ENCODE peak calls at places on chromosomes 3 and 15, in ten cellular contexts. One of them, this sample, is unnamed.

GRCh38 chr3:9142346-9142745 is 107.1 kb downstream of the SRGAP3 start:
- DNase-seq in progenitor cell of endocrine pancreas: no peak
- DNase-seq in DND-41: no peak
- DNase-seq in AG04450: no peak
- DNase-seq in neural progenitor cell: no peak
- DNase-seq in fibroblast of the aortic adventitia: no peak
- DNase-seq in lung: no peak
- DNase-seq in vagina: no peak
- DNase-seq in fibroblast of pulmonary artery: no peak
- DNase-seq in CD4-positive, alpha-beta T cell: no peak
- DNase-seq in this sample: no peak

GRCh38 chr15:91853501-91853967 is at the start of gene SLCO3A1:
- DNase-seq in progenitor cell of endocrine pancreas: peak
- DNase-seq in DND-41: no peak
- DNase-seq in AG04450: no peak
- DNase-seq in neural progenitor cell: peak
- DNase-seq in fibroblast of the aortic adventitia: peak
- DNase-seq in lung: peak
- DNase-seq in vagina: no peak
- DNase-seq in fibroblast of pulmonary artery: peak
- DNase-seq in CD4-positive, alpha-beta T cell: peak
- DNase-seq in this sample: no peak

GRCh38 chr3:142896201-142896755 is 7.4 kb upstream of the PCOLCE2 start:
- DNase-seq in progenitor cell of endocrine pancreas: no peak
- DNase-seq in DND-41: no peak
- DNase-seq in AG04450: no peak
- DNase-seq in neural progenitor cell: no peak
- DNase-seq in fibroblast of the aortic adventitia: peak
- DNase-seq in lung: no peak
- DNase-seq in vagina: no peak
- DNase-seq in fibroblast of pulmonary artery: peak
- DNase-seq in CD4-positive, alpha-beta T cell: no peak
- DNase-seq in this sample: no peak

GRCh38 chr15:33377239-33377638 is 66.5 kb downstream of the RYR3 start:
- DNase-seq in progenitor cell of endocrine pancreas: no peak
- DNase-seq in DND-41: no peak
- DNase-seq in AG04450: no peak
- DNase-seq in neural progenitor cell: no peak
- DNase-seq in fibroblast of the aortic adventitia: no peak
- DNase-seq in lung: no peak
- DNase-seq in vagina: no peak
- DNase-seq in fibroblast of pulmonary artery: no peak
- DNase-seq in CD4-positive, alpha-beta T cell: no peak
- DNase-seq in this sample: no peak

GRCh38 chr3:85710490-85710889 is 751.7 kb downstream of the CADM2 start:
- DNase-seq in progenitor cell of endocrine pancreas: no peak
- DNase-seq in DND-41: no peak
- DNase-seq in AG04450: no peak
- DNase-seq in neural progenitor cell: no peak
- DNase-seq in fibroblast of the aortic adventitia: no peak
- DNase-seq in lung: no peak
- DNase-seq in vagina: no peak
- DNase-seq in fibroblast of pulmonary artery: no peak
- DNase-seq in CD4-positive, alpha-beta T cell: no peak
- DNase-seq in this sample: no peak

GRCh38 chr3:47416041-47416440 is 35.2 kb downstream of the PTPN23 start:
- DNase-seq in progenitor cell of endocrine pancreas: no peak
- DNase-seq in DND-41: no peak
- DNase-seq in AG04450: no peak
- DNase-seq in neural progenitor cell: no peak
- DNase-seq in fibroblast of the aortic adventitia: no peak
- DNase-seq in lung: no peak
- DNase-seq in vagina: no peak
- DNase-seq in fibroblast of pulmonary artery: no peak
- DNase-seq in CD4-positive, alpha-beta T cell: no peak
- DNase-seq in this sample: no peak

GRCh38 chr3:52787246-52787645 is 7.3 kb upstream of the ITIH3 start:
- DNase-seq in progenitor cell of endocrine pancreas: no peak
- DNase-seq in DND-41: no peak
- DNase-seq in AG04450: no peak
- DNase-seq in neural progenitor cell: no peak
- DNase-seq in fibroblast of the aortic adventitia: no peak
- DNase-seq in lung: no peak
- DNase-seq in vagina: no peak
- DNase-seq in fibroblast of pulmonary artery: no peak
- DNase-seq in CD4-positive, alpha-beta T cell: no peak
- DNase-seq in this sample: no peak

GRCh38 chr15:40870716-40871115 is 3.3 kb downstream of the RHOV start:
- DNase-seq in progenitor cell of endocrine pancreas: no peak
- DNase-seq in DND-41: no peak
- DNase-seq in AG04450: no peak
- DNase-seq in neural progenitor cell: no peak
- DNase-seq in fibroblast of the aortic adventitia: no peak
- DNase-seq in lung: no peak
- DNase-seq in vagina: no peak
- DNase-seq in fibroblast of pulmonary artery: no peak
- DNase-seq in CD4-positive, alpha-beta T cell: no peak
- DNase-seq in this sample: no peak

GRCh38 chr3:38960953-38961622 is 90.7 kb downstream of the SCN11A start:
- DNase-seq in progenitor cell of endocrine pancreas: peak
- DNase-seq in DND-41: peak
- DNase-seq in AG04450: no peak
- DNase-seq in neural progenitor cell: peak
- DNase-seq in fibroblast of the aortic adventitia: peak
- DNase-seq in lung: peak
- DNase-seq in vagina: no peak
- DNase-seq in fibroblast of pulmonary artery: peak
- DNase-seq in CD4-positive, alpha-beta T cell: no peak
- DNase-seq in this sample: peak

GRCh38 chr15:59437777-59438574 is at the start of gene FAM81A:
- DNase-seq in progenitor cell of endocrine pancreas: peak
- DNase-seq in DND-41: peak
- DNase-seq in AG04450: no peak
- DNase-seq in neural progenitor cell: peak
- DNase-seq in fibroblast of the aortic adventitia: peak
- DNase-seq in lung: peak
- DNase-seq in vagina: no peak
- DNase-seq in fibroblast of pulmonary artery: peak
- DNase-seq in CD4-positive, alpha-beta T cell: peak
- DNase-seq in this sample: peak

GRCh38 chr15:89356634-89357298 is 22.1 kb upstream of the POLG start:
- DNase-seq in progenitor cell of endocrine pancreas: no peak
- DNase-seq in DND-41: no peak
- DNase-seq in AG04450: no peak
- DNase-seq in neural progenitor cell: peak
- DNase-seq in fibroblast of the aortic adventitia: no peak
- DNase-seq in lung: no peak
- DNase-seq in vagina: no peak
- DNase-seq in fibroblast of pulmonary artery: no peak
- DNase-seq in CD4-positive, alpha-beta T cell: no peak
- DNase-seq in this sample: peak

GRCh38 chr3:16174976-16175901 is 759 bp downstream of the GALNT15 start:
- DNase-seq in progenitor cell of endocrine pancreas: no peak
- DNase-seq in DND-41: no peak
- DNase-seq in AG04450: no peak
- DNase-seq in neural progenitor cell: no peak
- DNase-seq in fibroblast of the aortic adventitia: no peak
- DNase-seq in lung: no peak
- DNase-seq in vagina: no peak
- DNase-seq in fibroblast of pulmonary artery: no peak
- DNase-seq in CD4-positive, alpha-beta T cell: no peak
- DNase-seq in this sample: no peak
- TF ChIP-seq CTCF in progenitor cell of endocrine pancreas: no peak
- TF ChIP-seq CTCF in DND-41: peak
- TF ChIP-seq CTCF in AG04450: no peak
- TF ChIP-seq CTCF in neural progenitor cell: no peak
- TF ChIP-seq CTCF in fibroblast of the aortic adventitia: no peak
- TF ChIP-seq CTCF in lung: no peak
- TF ChIP-seq CTCF in vagina: no peak
- TF ChIP-seq CTCF in fibroblast of pulmonary artery: no peak
- TF ChIP-seq CTCF in CD4-positive, alpha-beta T cell: no peak
- TF ChIP-seq CTCF in this sample: no peak

DNA sequence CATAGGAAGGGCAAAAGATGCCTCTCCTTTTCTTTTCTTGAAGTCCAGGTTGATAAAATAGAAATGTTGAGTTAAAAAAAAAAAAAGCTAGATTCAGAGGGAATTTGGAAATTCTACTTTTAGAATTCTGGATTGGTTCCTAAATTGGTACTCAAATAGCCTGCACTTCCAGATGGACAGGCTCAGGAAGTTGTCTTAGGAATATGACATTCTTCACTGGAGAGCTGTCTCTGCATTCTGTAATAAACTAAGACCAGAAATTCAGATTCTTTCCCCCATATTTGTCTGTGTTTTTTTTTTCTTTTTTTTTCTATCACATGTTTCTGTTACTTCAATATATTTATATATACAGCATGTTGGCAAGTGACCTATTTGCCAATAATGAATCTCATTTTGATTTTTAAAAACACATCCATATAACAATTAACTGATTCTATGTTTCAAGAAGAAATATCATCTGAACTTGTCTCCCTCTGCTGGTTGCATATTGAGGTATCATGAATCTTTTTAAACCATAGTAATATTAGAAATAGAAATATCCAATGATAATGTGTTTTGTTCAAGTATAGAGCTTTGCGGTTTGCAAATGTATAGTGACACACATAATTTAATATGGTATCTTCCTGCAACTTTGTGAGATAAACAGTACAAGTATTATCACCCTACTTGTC is 8.5 kb upstream of the LSAMP start:
- DNase-seq in progenitor cell of endocrine pancreas: no peak
- DNase-seq in DND-41: no peak
- DNase-seq in AG04450: no peak
- DNase-seq in neural progenitor cell: no peak
- DNase-seq in fibroblast of the aortic adventitia: peak
- DNase-seq in lung: no peak
- DNase-seq in vagina: no peak
- DNase-seq in fibroblast of pulmonary artery: peak
- DNase-seq in CD4-positive, alpha-beta T cell: no peak
- DNase-seq in this sample: no peak
- TF ChIP-seq CTCF in progenitor cell of endocrine pancreas: peak
- TF ChIP-seq CTCF in DND-41: no peak
- TF ChIP-seq CTCF in AG04450: peak
- TF ChIP-seq CTCF in neural progenitor cell: peak
- TF ChIP-seq CTCF in fibroblast of the aortic adventitia: peak
- TF ChIP-seq CTCF in lung: no peak
- TF ChIP-seq CTCF in vagina: no peak
- TF ChIP-seq CTCF in fibroblast of pulmonary artery: peak
- TF ChIP-seq CTCF in CD4-positive, alpha-beta T cell: no peak
- TF ChIP-seq CTCF in this sample: no peak

DNA sequence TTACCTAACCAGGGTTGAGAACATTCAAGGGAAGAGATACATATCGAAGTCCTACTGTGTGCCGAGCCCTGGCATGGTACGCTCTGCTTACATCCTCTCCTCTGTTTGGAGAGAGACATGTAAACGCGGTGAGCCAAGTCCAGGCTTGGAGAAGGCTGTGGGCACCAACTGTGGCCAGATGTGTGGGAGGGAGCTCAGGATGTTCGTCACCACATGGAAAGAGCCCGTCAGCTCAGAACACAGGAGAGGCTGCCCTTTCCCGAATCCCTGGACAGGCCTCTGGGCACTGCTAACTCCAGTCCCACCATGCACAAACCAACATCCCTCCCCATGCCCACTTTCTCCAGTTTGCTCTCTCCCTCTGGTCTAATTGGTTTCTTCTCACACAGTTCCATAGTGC is 43.0 kb downstream of the MESD start:
- DNase-seq in progenitor cell of endocrine pancreas: no peak
- DNase-seq in DND-41: no peak
- DNase-seq in AG04450: no peak
- DNase-seq in neural progenitor cell: no peak
- DNase-seq in fibroblast of the aortic adventitia: no peak
- DNase-seq in lung: no peak
- DNase-seq in vagina: no peak
- DNase-seq in fibroblast of pulmonary artery: no peak
- DNase-seq in CD4-positive, alpha-beta T cell: no peak
- DNase-seq in this sample: no peak
- TF ChIP-seq CTCF in progenitor cell of endocrine pancreas: no peak
- TF ChIP-seq CTCF in DND-41: no peak
- TF ChIP-seq CTCF in AG04450: no peak
- TF ChIP-seq CTCF in neural progenitor cell: no peak
- TF ChIP-seq CTCF in fibroblast of the aortic adventitia: no peak
- TF ChIP-seq CTCF in lung: no peak
- TF ChIP-seq CTCF in vagina: no peak
- TF ChIP-seq CTCF in fibroblast of pulmonary artery: no peak
- TF ChIP-seq CTCF in CD4-positive, alpha-beta T cell: no peak
- TF ChIP-seq CTCF in this sample: no peak

GRCh38 chr3:56633201-56633600 is 49.9 kb downstream of the TASOR start:
- DNase-seq in progenitor cell of endocrine pancreas: no peak
- DNase-seq in DND-41: no peak
- DNase-seq in AG04450: no peak
- DNase-seq in neural progenitor cell: no peak
- DNase-seq in fibroblast of the aortic adventitia: no peak
- DNase-seq in lung: no peak
- DNase-seq in vagina: no peak
- DNase-seq in fibroblast of pulmonary artery: no peak
- DNase-seq in CD4-positive, alpha-beta T cell: no peak
- DNase-seq in this sample: no peak

GRCh38 chr3:56624725-56625124 is 58.3 kb downstream of the TASOR start:
- DNase-seq in progenitor cell of endocrine pancreas: no peak
- DNase-seq in DND-41: no peak
- DNase-seq in AG04450: no peak
- DNase-seq in neural progenitor cell: no peak
- DNase-seq in fibroblast of the aortic adventitia: peak
- DNase-seq in lung: no peak
- DNase-seq in vagina: no peak
- DNase-seq in fibroblast of pulmonary artery: peak
- DNase-seq in CD4-positive, alpha-beta T cell: no peak
- DNase-seq in this sample: no peak

GRCh38 chr3:56630966-56631365 is 52.1 kb downstream of the TASOR start:
- DNase-seq in progenitor cell of endocrine pancreas: no peak
- DNase-seq in DND-41: no peak
- DNase-seq in AG04450: no peak
- DNase-seq in neural progenitor cell: no peak
- DNase-seq in fibroblast of the aortic adventitia: no peak
- DNase-seq in lung: no peak
- DNase-seq in vagina: no peak
- DNase-seq in fibroblast of pulmonary artery: no peak
- DNase-seq in CD4-positive, alpha-beta T cell: no peak
- DNase-seq in this sample: no peak

GRCh38 chr3:56629451-56629850 is 53.6 kb downstream of the TASOR start:
- DNase-seq in progenitor cell of endocrine pancreas: no peak
- DNase-seq in DND-41: no peak
- DNase-seq in AG04450: no peak
- DNase-seq in neural progenitor cell: no peak
- DNase-seq in fibroblast of the aortic adventitia: no peak
- DNase-seq in lung: no peak
- DNase-seq in vagina: no peak
- DNase-seq in fibroblast of pulmonary artery: no peak
- DNase-seq in CD4-positive, alpha-beta T cell: no peak
- DNase-seq in this sample: no peak

DNA sequence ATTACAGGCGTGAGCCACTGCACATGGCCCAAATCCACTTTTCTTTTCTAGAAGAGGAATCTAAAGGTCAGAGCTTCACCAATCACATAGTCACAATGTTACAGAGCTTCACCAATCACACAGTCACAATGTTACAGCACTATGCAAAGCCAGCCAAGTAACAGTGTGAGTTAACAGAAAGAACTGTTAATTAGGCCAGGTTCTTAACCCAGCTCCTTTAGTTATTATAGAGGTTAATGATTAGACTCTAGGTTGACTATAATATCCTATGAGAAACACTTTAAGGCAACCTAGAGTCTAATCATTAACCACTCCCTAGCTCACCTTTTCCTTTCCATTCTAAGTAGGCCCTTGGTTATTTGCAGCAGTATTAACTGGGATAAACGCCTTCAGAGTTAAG is 54.0 kb downstream of the TASOR start:
- DNase-seq in progenitor cell of endocrine pancreas: no peak
- DNase-seq in DND-41: no peak
- DNase-seq in AG04450: no peak
- DNase-seq in neural progenitor cell: no peak
- DNase-seq in fibroblast of the aortic adventitia: no peak
- DNase-seq in lung: no peak
- DNase-seq in vagina: no peak
- DNase-seq in fibroblast of pulmonary artery: no peak
- DNase-seq in CD4-positive, alpha-beta T cell: no peak
- DNase-seq in this sample: no peak
- TF ChIP-seq CTCF in progenitor cell of endocrine pancreas: no peak
- TF ChIP-seq CTCF in DND-41: no peak
- TF ChIP-seq CTCF in AG04450: no peak
- TF ChIP-seq CTCF in neural progenitor cell: no peak
- TF ChIP-seq CTCF in fibroblast of the aortic adventitia: no peak
- TF ChIP-seq CTCF in lung: no peak
- TF ChIP-seq CTCF in vagina: no peak
- TF ChIP-seq CTCF in fibroblast of pulmonary artery: no peak
- TF ChIP-seq CTCF in CD4-positive, alpha-beta T cell: no peak
- TF ChIP-seq CTCF in this sample: no peak

This sample was measured in GM20000.